ENCODE peak calls at places on chromosomes 7 and 10, in five cellular contexts. W is MM.1S, Z is IMR-90, B is mucosa of descending colon, R is K562. P is an unnamed sample. For H3K36me3, the result is how much of the 10 kb centered on the place peaks cover.

GRCh38 chr7:38863609-38864291 is 45.2 kb downstream of the VPS41 start:
- DNase-seq in W (no peak), Z (no peak), B (no peak), R (no peak), P (no peak)

GRCh38 chr10:122476034-122476695 is 14.8 kb downstream of the HTRA1 start:
- DNase-seq in W (no peak), Z (no peak), B (no peak), R (no peak), P (no peak)

GRCh38 chr7:32506266-32507054 is 11.2 kb downstream of the AVL9 start:
- DNase-seq in W (peak), Z (peak), B (no peak), R (peak), P (no peak)

GRCh38 chr7:1156782-1157535 is 3.0 kb downstream of the ZFAND2A start:
- DNase-seq in W (no peak), Z (peak), B (peak), R (peak), P (no peak)

GRCh38 chr10:28496481-28496961 is 36.4 kb upstream of the WAC start:
- DNase-seq in W (no peak), Z (no peak), B (no peak), R (no peak), P (no peak)

GRCh38 chr10:103171278-103171677 is 21.8 kb downstream of the NT5C2 start:
- DNase-seq in W (no peak), Z (no peak), B (no peak), R (no peak), P (no peak)

GRCh38 chr7:43431020-43431595 is 151.8 kb upstream of the STK17A start:
- DNase-seq in W (no peak), Z (peak), B (no peak), R (no peak), P (no peak)

GRCh38 chr7:122790132-122790531 is 87.4 kb upstream of the RNF148 start:
- DNase-seq in W (no peak), Z (no peak), B (no peak), R (no peak), P (no peak)

GRCh38 chr10:31133251-31133627 is 101.6 kb upstream of the ZNF438 start:
- DNase-seq in W (no peak), Z (no peak), B (no peak), R (no peak), P (no peak)

GRCh38 chr10:131003455-131003854 is 308.1 kb downstream of the TCERG1L start:
- DNase-seq in W (no peak), Z (no peak), B (no peak), R (no peak), P (no peak)

GRCh38 chr10:26725837-26726727 is 28.6 kb downstream of the PDSS1 start:
- DNase-seq in W (peak), Z (peak), B (no peak), R (peak), P (no peak)

GRCh38 chr10:26730548-26730947 is 33.0 kb downstream of the PDSS1 start:
- DNase-seq in W (no peak), Z (no peak), B (no peak), R (no peak), P (no peak)

GRCh38 chr10:26729395-26729794 is 31.9 kb downstream of the PDSS1 start:
- DNase-seq in W (no peak), Z (no peak), B (no peak), R (no peak), P (no peak)

GRCh38 chr10:26727005-26727404 is 29.5 kb downstream of the PDSS1 start:
- DNase-seq in W (no peak), Z (no peak), B (no peak), R (no peak), P (no peak)

DNA sequence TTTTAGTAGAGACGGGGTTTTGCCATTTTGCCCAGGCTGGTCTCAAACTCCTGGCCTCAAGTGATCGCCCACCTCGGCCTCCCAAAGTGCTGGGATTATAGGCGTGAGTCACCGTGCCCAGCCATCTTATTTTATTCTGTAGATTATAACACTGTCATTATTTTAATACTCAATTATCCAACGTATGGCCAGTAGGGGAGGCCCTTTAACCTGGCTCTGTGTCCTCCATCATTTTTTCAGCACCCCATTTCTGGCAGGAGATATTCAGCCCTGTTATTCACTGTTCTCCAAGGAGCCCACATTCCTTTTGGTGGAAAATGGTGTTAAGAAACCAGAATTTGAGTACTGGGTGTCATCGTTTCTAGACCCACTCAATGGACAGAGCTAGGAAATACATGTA is 31.5 kb downstream of the PDSS1 start:
- DNase-seq in W (no peak), Z (no peak), B (no peak), R (no peak), P (no peak)
- TF ChIP-seq CTCF in W (peak), Z (peak), B (no peak), R (no peak), P (peak)

GRCh38 chr10:68202965-68203358 is 29.0 kb downstream of the ATOH7 start:
- DNase-seq in W (no peak), Z (peak), B (no peak), R (no peak), P (no peak)
- H3K36me3 ChIP-seq in W (under half), Z (under half), B (under half), R (under half), P (under half)

GRCh38 chr10:58322835-58323209 is 12.0 kb upstream of the UBE2D1 start:
- DNase-seq in W (no peak), Z (no peak), B (no peak), R (no peak), P (no peak)
- H3K4me3 ChIP-seq in W (no peak), Z (no peak), B (no peak), R (no peak), P (no peak)

GRCh38 chr10:86945361-86946214 is 11.8 kb downstream of the MMRN2 start:
- DNase-seq in W (no peak), Z (no peak), B (no peak), R (peak), P (no peak)
- TF ChIP-seq CTCF in W (no peak), Z (no peak), B (no peak), R (peak), P (peak)